ENCODE peak calls at places on chromosomes 5 and 9, in nine cellular contexts. O is adipocyte; J is upper lobe of right lung; X is CD4-positive, CD25-positive, alpha-beta regulatory T cell; N is AG04450; M is fibroblast of lung; K is GM23338; Q is thoracic aorta; W is SK-N-MC. C is an unnamed sample.

GRCh38 chr9:37976714-37977477 is 73.0 kb upstream of the SLC25A51 start:
- DNase-seq in K (no peak), M (peak; percentile 97), W (no peak), X (no peak), Q (peak; percentile 39), N (peak; percentile 82), O (peak; percentile 75), J (no peak), C (peak; percentile 93)

GRCh38 chr5:88548136-88548535 is 279.5 kb upstream of the TMEM161B start:
- DNase-seq in Q (no peak), J (no peak), N (no peak), O (no peak), W (no peak), M (no peak), K (no peak), X (no peak), C (no peak)

GRCh38 chr5:14165375-14166091 is 22.4 kb downstream of the TRIO start:
- DNase-seq in K (no peak), M (peak; percentile 94), N (no peak), X (no peak), W (no peak), J (no peak), O (no peak), Q (no peak), C (peak; percentile 93)

GRCh38 chr5:160173-160510 is 31.2 kb upstream of the LRRC14B start:
- DNase-seq in K (no peak), W (no peak), X (no peak), M (peak; percentile 88), N (peak; percentile 36), Q (no peak), J (peak; percentile 50), O (peak; percentile 43), C (peak; percentile 88)

GRCh38 chr9:129038109-129038852 is 1.9 kb downstream of the MIGA2 start:
- DNase-seq in K (no peak), X (no peak), Q (no peak), W (no peak), N (no peak), M (no peak), O (no peak), J (no peak), C (no peak)

GRCh38 chr9:136645343-136645902 is 17.3 kb upstream of the EGFL7 start:
- DNase-seq in N (no peak), O (no peak), W (no peak), J (peak; percentile 67), M (no peak), Q (no peak), X (no peak), K (no peak), C (no peak)

GRCh38 chr9:94002316-94003140 is 47.4 kb upstream of the BARX1 start:
- DNase-seq in K (peak; percentile 86), X (no peak), O (peak; percentile 69), N (peak; percentile 11), M (peak; percentile 26), Q (no peak), W (peak; percentile 48), J (no peak), C (peak; percentile 57)

GRCh38 chr9:14441976-14442651 is 128.2 kb upstream of the NFIB start:
- DNase-seq in Q (no peak), O (no peak), X (no peak), J (no peak), K (peak; percentile 87), W (no peak), N (no peak), M (no peak), C (no peak)

GRCh38 chr5:19891658-19892057 is 96.3 kb downstream of the CDH18 start:
- DNase-seq in O (peak; percentile 70), W (no peak), N (peak; percentile 21), J (no peak), Q (no peak), M (peak; percentile 64), X (no peak), K (no peak), C (peak; percentile 67)

GRCh38 chr5:42886612-42887011 is 74.9 kb upstream of the SELENOP start:
- DNase-seq in X (no peak), Q (no peak), W (no peak), J (no peak), O (no peak), N (no peak), K (no peak), M (no peak), C (no peak)

GRCh38 chr5:63686938-63687337 is 275.3 kb downstream of the HTR1A start:
- DNase-seq in Q (no peak), X (no peak), J (no peak), O (no peak), K (no peak), M (no peak), W (no peak), N (no peak), C (no peak)

GRCh38 chr9:15277400-15278137 is 29.4 kb downstream of the TTC39B start:
- DNase-seq in J (no peak), X (no peak), M (peak; percentile 22), K (peak; percentile 59), N (no peak), O (peak; percentile 58), Q (no peak), W (peak; percentile 16), C (peak; percentile 52)

GRCh38 chr9:34517185-34517584 is 5.6 kb downstream of the ENHO start:
- DNase-seq in N (no peak), X (no peak), K (no peak), Q (no peak), W (no peak), O (no peak), J (no peak), M (no peak), C (no peak)

DNA sequence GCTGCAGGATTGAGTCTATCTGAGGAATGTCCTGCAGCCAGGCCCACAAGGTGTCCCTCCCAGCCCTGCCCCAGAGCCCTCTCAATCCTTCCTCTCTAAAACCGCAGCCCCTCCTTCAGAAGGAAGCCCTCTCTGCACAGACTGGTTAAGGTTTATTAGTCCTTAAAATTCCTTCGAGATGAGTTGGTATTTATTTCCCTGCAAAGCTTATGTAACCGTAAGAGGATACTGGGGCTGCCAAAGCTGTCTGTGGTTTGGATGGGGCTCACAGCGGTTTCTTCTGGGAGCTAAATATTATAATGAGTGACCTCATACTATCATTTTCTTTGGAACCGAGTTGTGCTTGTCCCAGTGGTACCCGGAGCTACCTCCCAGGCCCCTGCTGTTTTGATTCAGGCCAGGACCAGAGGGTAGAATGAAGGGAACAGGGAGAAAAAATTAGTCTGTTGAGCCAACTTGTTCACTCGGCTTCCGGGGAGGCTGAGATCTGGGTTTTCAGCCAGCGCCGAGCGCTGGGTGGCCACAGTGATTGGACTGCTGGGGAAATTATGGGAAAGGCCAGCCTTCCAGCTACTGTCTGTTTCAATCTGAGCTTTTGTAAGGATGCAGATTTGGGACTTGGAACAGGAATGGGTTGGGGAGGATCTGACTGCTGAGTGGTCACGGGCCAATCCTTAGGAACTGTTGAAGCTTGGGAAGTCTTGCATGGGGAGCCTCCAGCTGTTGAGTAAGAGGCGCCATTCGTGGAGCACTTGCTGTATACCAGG is 107.5 kb downstream of the NDFIP1 start:
- DNase-seq in Q (peak; percentile 48), K (no peak), J (peak; percentile 70), M (peak; percentile 99), X (no peak), N (peak; percentile 93), W (peak; percentile 60), O (peak; percentile 92), C (peak; percentile 99)
- H3K4me3 ChIP-seq in Q (peak overlapping the region; percentile 23), K (no peak overlapping the region), J (peak overlapping the region; percentile 21), M (no peak overlapping the region), X (no peak overlapping the region), N (peak overlapping the region; percentile 25), W (peak overlapping the region; percentile 22), O (peak overlapping the region; percentile 60), C (no peak overlapping the region)

GRCh38 chr5:150946351-150946905 is 41.6 kb upstream of the ZNF300 start:
- DNase-seq in X (no peak), W (no peak), O (no peak), J (peak; percentile 71), K (no peak), N (peak; percentile 2), M (peak; percentile 89), Q (peak; percentile 56), C (peak; percentile 90)
- H3K4me3 ChIP-seq in X (no peak overlapping the region), W (no peak overlapping the region), O (peak overlapping the region; percentile 81), J (peak overlapping the region; percentile 48), K (no peak overlapping the region), N (peak overlapping the region; percentile 49), M (peak overlapping the region; percentile 58), Q (peak overlapping the region; percentile 82), C (peak overlapping the region; percentile 63)

GRCh38 chr5:133635051-133635450 is 22.7 kb upstream of the FSTL4 start:
- DNase-seq in X (no peak), O (no peak), M (peak; percentile 59), K (no peak), Q (no peak), N (no peak), W (no peak), J (no peak), C (peak; percentile 78)
- H3K4me3 ChIP-seq in X (no peak overlapping the region), O (no peak overlapping the region), M (no peak overlapping the region), K (no peak overlapping the region), Q (no peak overlapping the region), N (no peak overlapping the region), W (no peak overlapping the region), J (no peak overlapping the region), C (no peak overlapping the region)

GRCh38 chr5:72107874-72108199 is 562 bp downstream of the MAP1B start:
- DNase-seq in M (peak; percentile 49), Q (no peak), X (no peak), J (no peak), K (peak; percentile 63), W (no peak), O (no peak), N (no peak), C (peak; percentile 46)

GRCh38 chr5:72109625-72110024 is 2.4 kb downstream of the MAP1B start:
- DNase-seq in M (peak; percentile 58), W (no peak), X (no peak), Q (no peak), N (no peak), O (peak; percentile 48), K (peak; percentile 33), J (no peak), C (peak; percentile 50)

GRCh38 chr5:72109051-72109411 is 1.8 kb downstream of the MAP1B start:
- DNase-seq in Q (no peak), K (no peak), M (no peak), W (no peak), N (no peak), O (no peak), X (no peak), J (no peak), C (no peak)

GRCh38 chr5:72108200-72109050 is 1.1 kb downstream of the MAP1B start:
- DNase-seq in N (no peak), O (peak; percentile 82), K (peak; percentile 94), W (no peak), X (no peak), M (peak; percentile 73), Q (peak; percentile 53), J (peak; percentile 66), C (peak; percentile 77)

DNA sequence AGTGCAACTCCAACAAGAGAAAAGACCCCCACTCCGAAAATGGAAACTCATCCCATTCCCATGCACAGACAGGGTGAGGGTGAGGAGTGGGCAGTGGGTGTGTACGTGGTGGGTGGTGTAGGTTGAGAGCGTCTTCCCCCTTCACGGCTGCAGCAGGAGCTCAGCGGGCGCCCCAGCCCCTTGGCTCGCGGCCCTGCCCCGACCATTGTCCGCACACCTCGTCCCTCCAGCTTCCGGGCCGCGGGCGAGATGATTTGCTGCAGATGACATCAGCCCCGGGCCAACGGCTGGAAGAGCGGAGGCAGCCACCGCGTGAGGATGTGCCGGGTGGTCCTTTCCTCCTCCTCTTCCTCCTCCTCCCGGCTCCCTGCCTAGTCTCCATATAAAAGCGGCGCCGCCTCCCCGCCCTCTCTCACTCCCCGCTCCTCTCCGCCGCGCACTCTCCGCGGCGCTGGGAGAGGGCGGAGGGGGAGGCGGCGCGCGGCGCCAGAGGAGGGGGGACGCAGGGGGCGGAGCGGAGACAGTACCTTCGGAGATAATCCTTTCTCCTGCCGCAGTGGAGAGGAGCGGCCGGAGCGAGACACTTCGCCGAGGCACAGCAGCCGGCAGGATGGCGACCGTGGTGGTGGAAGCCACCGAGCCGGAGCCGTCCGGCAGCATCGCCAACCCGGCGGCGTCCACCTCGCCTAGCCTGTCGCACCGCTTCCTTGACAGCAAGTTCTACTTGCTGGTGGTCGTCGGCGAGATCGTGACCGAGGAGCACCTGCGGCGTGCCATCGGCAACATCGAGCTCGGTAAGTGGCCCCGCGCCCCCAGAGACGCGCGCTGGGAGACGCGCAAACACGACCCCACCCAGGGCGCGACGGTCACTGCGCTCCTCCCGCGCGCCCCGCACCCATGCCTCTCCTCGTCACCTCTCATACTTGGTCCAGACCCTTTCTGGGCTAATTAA is at the start of gene MAP1B:
- DNase-seq in K (peak; percentile 98), M (peak; percentile 82), Q (no peak), X (no peak), J (no peak), O (peak; percentile 86), N (peak; percentile 24), W (no peak), C (peak; percentile 82)
- H3K4me3 ChIP-seq in K (peak within 1 kb of the TSS; percentile 90), M (peak within 1 kb of the TSS; percentile 91), Q (peak within 1 kb of the TSS; percentile 77), X (no peak within 1 kb of the TSS), J (peak within 1 kb of the TSS; percentile 57), O (peak within 1 kb of the TSS; percentile 96), N (peak within 1 kb of the TSS; percentile 91), W (peak within 1 kb of the TSS; percentile 93), C (peak within 1 kb of the TSS; percentile 73)

C was measured in astrocyte of the spinal cord.